ENCODE peak calls at places on chromosomes 1 and 21, in eight cellular contexts. V, Z, D, X, N, R, J and W are unnamed samples.

GRCh38 chr1:1678581-1679380 is 13.8 kb downstream of the SLC35E2B start:
- DNase-seq in Z (peak), R (no peak), N (peak), X (no peak), J (peak), D (no peak), V (no peak), W (no peak)

GRCh38 chr1:47901001-47901575 is 96.1 kb downstream of the TRABD2B start:
- DNase-seq in R (no peak), J (no peak), Z (no peak), V (no peak), D (no peak), X (no peak), N (no peak), W (no peak)

GRCh38 chr1:83516369-83516768 is 482.6 kb downstream of the TTLL7 start:
- DNase-seq in Z (no peak), D (no peak), V (no peak), J (no peak), R (no peak), X (no peak), N (no peak), W (no peak)

GRCh38 chr1:234706199-234706598 is 96.2 kb upstream of the IRF2BP2 start:
- DNase-seq in Z (no peak), D (no peak), N (no peak), R (no peak), V (no peak), J (no peak), X (no peak), W (no peak)

GRCh38 chr1:171645553-171646336 is 6.7 kb downstream of the MYOC start:
- DNase-seq in R (no peak), X (peak), Z (peak), N (peak), D (peak), J (no peak), V (no peak), W (peak)

GRCh38 chr1:1422465-1423244 is 1.6 kb upstream of the ANKRD65 start:
- DNase-seq in N (no peak), D (no peak), R (peak), X (peak), V (no peak), Z (no peak), J (peak), W (peak)

GRCh38 chr1:72397786-72398185 is 115.4 kb upstream of the NEGR1 start:
- DNase-seq in V (no peak), J (no peak), X (peak), N (no peak), D (peak), Z (no peak), R (peak), W (peak)

GRCh38 chr1:43243299-43243698 is 26.5 kb upstream of the TMEM125 start:
- DNase-seq in J (no peak), D (no peak), X (no peak), N (no peak), V (no peak), R (no peak), Z (no peak), W (no peak)

GRCh38 chr1:18299441-18300338 is 181.0 kb upstream of the KLHDC7A start:
- DNase-seq in X (no peak), N (peak), D (peak), J (peak), V (peak), R (no peak), Z (no peak), W (no peak)

GRCh38 chr1:223343692-223344091 is 20.3 kb downstream of the SUSD4 start:
- DNase-seq in D (peak), R (no peak), J (no peak), V (no peak), N (no peak), X (no peak), Z (no peak), W (no peak)

GRCh38 chr1:43924516-43924915 is 9.1 kb upstream of the ARTN start:
- DNase-seq in Z (no peak), R (peak), J (no peak), N (no peak), V (no peak), X (peak), D (no peak), W (no peak)

GRCh38 chr1:58881471-58881994 is 97.7 kb upstream of the JUN start:
- DNase-seq in N (peak), D (peak), R (peak), V (peak), Z (peak), J (no peak), X (peak), W (peak)

GRCh38 chr1:89200668-89201488 is 2.1 kb upstream of the GBP4 start:
- DNase-seq in Z (no peak), V (no peak), X (no peak), N (no peak), D (peak), R (no peak), J (no peak), W (no peak)

GRCh38 chr1:112713466-112714312 is 1.4 kb downstream of the PPM1J start:
- DNase-seq in R (no peak), D (no peak), Z (no peak), N (no peak), X (no peak), V (no peak), J (peak), W (no peak)

GRCh38 chr1:209609403-209610377 is 26.2 kb downstream of the CAMK1G start:
- DNase-seq in V (no peak), X (no peak), D (no peak), J (no peak), R (no peak), Z (no peak), N (peak), W (no peak)

GRCh38 chr1:20368866-20369545 is 78.3 kb downstream of the VWA5B1 start:
- DNase-seq in V (no peak), Z (peak), J (no peak), D (no peak), N (no peak), X (no peak), R (no peak), W (no peak)

GRCh38 chr1:23444596-23445390 is 20.2 kb upstream of the TCEA3 start:
- DNase-seq in Z (no peak), V (no peak), R (no peak), D (peak), N (no peak), J (no peak), X (no peak), W (no peak)

GRCh38 chr1:2973661-2974593 is 47.3 kb upstream of the ACTRT2 start:
- DNase-seq in V (no peak), J (no peak), N (no peak), R (no peak), Z (peak), X (no peak), D (no peak), W (no peak)

GRCh38 chr1:32372149-32372756 is 9.9 kb downstream of the TSSK3 start:
- DNase-seq in V (no peak), R (no peak), Z (no peak), D (no peak), N (no peak), J (no peak), X (no peak), W (no peak)

GRCh38 chr1:221856188-221857093 is 114.6 kb upstream of the DUSP10 start:
- DNase-seq in D (no peak), V (no peak), N (no peak), J (no peak), X (peak), R (peak), Z (no peak), W (peak)

GRCh38 chr1:36885537-36886441 is 148.5 kb downstream of the GRIK3 start:
- DNase-seq in D (no peak), X (no peak), R (no peak), Z (no peak), V (no peak), N (no peak), J (peak), W (no peak)

GRCh38 chr1:11143907-11144306 is 44.2 kb upstream of the EXOSC10 start:
- DNase-seq in R (no peak), V (no peak), Z (no peak), D (no peak), X (no peak), J (no peak), N (no peak), W (no peak)

GRCh38 chr1:12383786-12384185 is 154.0 kb downstream of the VPS13D start:
- DNase-seq in V (no peak), J (no peak), R (peak), N (no peak), D (no peak), X (peak), Z (no peak), W (peak)

GRCh38 chr1:58084266-58084665 is 462.3 kb downstream of the OMA1 start:
- DNase-seq in R (no peak), Z (no peak), V (no peak), J (no peak), D (no peak), N (no peak), X (no peak), W (no peak)

GRCh38 chr1:234647245-234647644 is 37.3 kb upstream of the IRF2BP2 start:
- DNase-seq in Z (no peak), J (no peak), N (no peak), X (no peak), D (no peak), R (no peak), V (no peak), W (no peak)

GRCh38 chr1:31615939-31616338 is 1.6 kb upstream of the HCRTR1 start:
- DNase-seq in N (no peak), J (no peak), R (no peak), Z (no peak), V (no peak), D (no peak), X (no peak), W (no peak)

DNA sequence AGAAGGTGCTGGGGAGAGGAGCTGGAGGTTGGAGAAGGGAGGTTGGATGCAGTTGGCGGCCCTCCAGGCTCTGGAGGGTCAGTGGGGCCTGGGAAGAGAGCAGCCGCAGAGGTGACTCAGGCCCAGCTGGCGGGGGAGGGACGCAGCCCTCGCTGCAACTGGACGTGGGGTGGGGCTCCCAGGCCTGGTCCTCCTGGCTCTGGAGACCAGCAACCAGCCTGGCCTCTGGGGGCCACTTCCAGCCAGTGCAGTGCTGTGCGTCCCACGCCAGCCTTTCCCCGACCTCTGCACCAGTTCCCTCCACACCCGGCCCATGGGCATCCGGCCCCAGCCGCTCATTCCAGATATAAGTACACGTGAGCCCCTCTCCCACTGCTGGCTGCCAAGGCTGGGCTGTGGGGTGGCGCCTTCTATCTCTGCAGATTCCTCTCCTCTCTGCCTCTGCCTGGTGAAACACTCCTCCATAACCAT is 38.0 kb upstream of the COL18A1 start:
- DNase-seq in J (no peak), V (no peak), N (peak), X (peak), R (peak), Z (peak), D (peak), W (peak)
- TF ChIP-seq CTCF in J (no peak), V (no peak), N (no peak), X (no peak), R (peak), Z (no peak), D (peak), W (peak)

GRCh38 chr1:78559680-78560079 is 60.6 kb upstream of the IFI44L start:
- DNase-seq in X (no peak), D (no peak), Z (no peak), N (no peak), R (no peak), V (no peak), J (no peak), W (no peak)

GRCh38 chr1:78554840-78555239 is 64.1 kb downstream of the PTGFR start:
- DNase-seq in Z (no peak), D (no peak), N (no peak), J (no peak), V (no peak), X (no peak), R (no peak), W (no peak)

GRCh38 chr1:78549366-78549765 is 58.6 kb downstream of the PTGFR start:
- DNase-seq in Z (no peak), V (no peak), X (no peak), D (no peak), R (no peak), N (no peak), J (no peak), W (peak)

DNA sequence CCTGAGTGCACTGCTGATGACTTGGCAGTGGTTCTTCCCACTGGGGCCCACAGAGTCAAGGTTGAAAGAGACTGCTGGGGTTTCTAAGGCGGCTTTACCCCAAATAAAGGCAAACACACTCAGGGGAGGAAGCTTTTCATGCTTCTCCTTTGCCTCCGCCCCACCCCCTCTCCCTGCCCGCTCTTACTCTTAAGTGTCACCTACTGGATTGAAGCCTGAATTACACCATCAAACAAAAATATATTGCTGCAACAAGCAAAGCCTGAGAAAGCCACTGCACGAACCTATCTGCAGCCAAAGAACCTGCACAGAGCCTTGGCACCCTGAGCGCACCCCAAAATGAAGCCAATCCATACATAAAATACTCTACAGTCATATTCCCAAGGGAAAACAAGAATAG is 63.1 kb downstream of the PTGFR start:
- DNase-seq in D (peak), J (peak), Z (no peak), R (no peak), X (no peak), V (peak), N (no peak), W (no peak)
- TF ChIP-seq CTCF in D (peak), J (peak), Z (no peak), R (no peak), X (no peak), V (peak), N (no peak), W (peak)

DNA sequence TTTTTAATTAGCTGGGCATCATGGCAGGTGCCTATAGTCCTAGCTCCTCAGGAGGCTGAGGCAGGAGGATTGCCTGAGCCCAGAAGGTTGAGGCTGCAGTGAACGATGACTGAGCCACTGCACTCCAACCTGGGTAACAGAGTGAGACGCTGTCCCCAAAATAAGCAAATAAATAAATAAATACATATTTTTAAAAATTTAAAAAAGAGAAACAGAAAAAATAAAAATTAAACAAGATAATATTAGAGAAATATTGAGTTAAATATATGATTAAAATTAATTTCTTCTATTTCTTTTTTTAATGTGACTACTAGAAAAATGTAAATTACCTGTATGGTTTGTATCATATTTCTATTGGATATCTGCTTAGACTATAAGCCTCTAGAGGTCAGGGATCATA is 59.3 kb upstream of the ATP1A1 start:
- DNase-seq in J (no peak), X (no peak), V (no peak), R (no peak), Z (no peak), N (no peak), D (no peak), W (no peak)
- TF ChIP-seq CTCF in J (no peak), X (no peak), V (no peak), R (no peak), Z (no peak), N (no peak), D (no peak), W (no peak)

GRCh38 chr1:229769006-229769405 is 143.0 kb downstream of the URB2 start:
- DNase-seq in N (no peak), D (no peak), J (no peak), R (no peak), Z (no peak), X (no peak), V (no peak), W (no peak)
- TF ChIP-seq CTCF in N (no peak), D (no peak), J (no peak), R (no peak), Z (no peak), X (no peak), V (no peak), W (no peak)

GRCh38 chr1:244862699-244863490 is 1.4 kb downstream of the HNRNPU start:
- DNase-seq in D (peak), V (peak), R (peak), J (peak), Z (peak), N (peak), X (peak), W (peak)
- TF ChIP-seq CTCF in D (no peak), V (no peak), R (no peak), J (no peak), Z (no peak), N (no peak), X (no peak), W (no peak)

DNA sequence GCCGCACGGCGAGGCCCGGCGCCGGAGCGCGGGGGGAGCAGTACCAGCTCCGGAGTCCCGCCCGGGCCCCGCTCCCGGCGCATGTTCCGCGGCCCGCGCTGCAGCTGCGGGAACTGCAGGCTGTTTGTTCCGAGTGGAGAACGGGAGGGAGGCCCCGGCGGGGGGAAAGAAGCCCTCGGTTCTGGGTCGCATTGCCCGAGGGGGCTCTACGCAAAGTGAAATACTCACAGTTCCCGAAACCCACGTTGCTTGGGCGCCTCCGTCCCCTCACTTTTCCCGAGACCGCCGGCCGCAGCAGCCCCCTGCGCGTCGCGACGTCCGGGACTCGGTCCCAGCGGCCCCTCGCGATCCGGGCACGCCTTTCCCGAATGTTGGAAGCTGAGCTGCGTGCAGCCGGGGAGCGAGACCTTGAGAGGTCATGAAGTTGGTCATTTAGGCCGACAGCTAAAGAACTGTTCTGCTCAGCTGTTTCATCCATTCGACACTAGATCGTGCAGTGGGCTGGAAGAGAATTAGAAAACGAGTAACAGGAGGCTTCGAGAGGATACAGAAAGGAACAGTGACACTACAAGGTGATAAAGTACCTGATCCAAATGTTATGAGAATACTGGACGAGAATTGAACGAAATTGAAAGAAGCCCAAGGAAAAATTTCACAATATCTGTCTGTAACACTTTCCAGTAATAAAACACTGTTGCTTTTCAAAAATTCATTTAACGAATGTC is 596 bp upstream of the LIN9 start:
- DNase-seq in N (no peak), R (no peak), Z (peak), D (peak), J (peak), X (peak), V (no peak), W (no peak)
- TF ChIP-seq CTCF in N (no peak), R (peak), Z (peak), D (peak), J (no peak), X (peak), V (no peak), W (no peak)

GRCh38 chr1:16903458-16903796 is 7.6 kb downstream of the RNU1-2 start:
- DNase-seq in R (no peak), V (no peak), X (no peak), J (no peak), N (no peak), D (no peak), Z (no peak), W (no peak)

GRCh38 chr1:16903054-16903453 is 7.3 kb downstream of the RNU1-2 start:
- DNase-seq in X (peak), N (peak), R (peak), D (peak), J (no peak), Z (peak), V (no peak), W (peak)

GRCh38 chr1:16905112-16905855 is 9.5 kb downstream of the RNU1-2 start:
- DNase-seq in R (peak), J (peak), N (peak), Z (peak), D (peak), V (peak), X (peak), W (peak)

GRCh38 chr1:16904560-16905111 is 8.9 kb downstream of the RNU1-2 start:
- DNase-seq in Z (peak), V (peak), N (peak), J (peak), X (peak), R (peak), D (peak), W (peak)

DNA sequence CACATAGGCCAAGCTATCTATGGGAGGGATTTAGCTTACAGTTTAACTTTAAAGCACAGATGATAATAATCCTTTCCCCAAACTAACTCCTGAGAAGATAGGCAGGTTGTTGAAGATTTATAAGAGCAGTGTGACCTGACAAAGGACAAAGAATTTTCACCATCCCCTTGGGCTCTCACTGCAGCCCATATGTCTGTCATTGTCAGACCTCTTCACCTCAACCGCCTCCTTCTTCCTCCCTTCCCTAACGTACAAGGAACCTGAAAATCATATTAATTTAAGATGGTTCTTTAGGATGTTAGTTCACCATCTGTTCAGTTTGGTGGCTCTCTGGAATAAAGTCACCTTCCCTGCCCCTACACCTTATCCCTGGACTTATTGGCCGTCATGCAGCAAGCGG is 5.0 kb downstream of the RNU1-2 start:
- DNase-seq in D (peak), J (no peak), Z (no peak), N (no peak), R (no peak), X (no peak), V (peak), W (no peak)
- TF ChIP-seq CTCF in D (peak), J (peak), Z (no peak), N (no peak), R (peak), X (no peak), V (peak), W (peak)